ENCODE peak calls at places on chromosome 12, in four cellular contexts. K is left lung, B is H1, F is mesenchymal stem cell. N is an unnamed sample. For H3K4me1, the result is how much of the 10 kb centered on the place peaks cover.

GRCh38 chr12:108495054-108495453 is 20.0 kb upstream of the FICD start:
- DNase-seq in B (peak), F (peak), K (no peak), N (no peak)

GRCh38 chr12:47799357-47799955 is 20.2 kb downstream of the HDAC7 start:
- DNase-seq in K (peak), B (no peak), F (no peak), N (no peak)

GRCh38 chr12:96901175-96901574 is 5.9 kb upstream of the NEDD1 start:
- DNase-seq in B (no peak), F (no peak), K (no peak), N (no peak)

GRCh38 chr12:108724054-108724889 is 7.0 kb downstream of the CORO1C start:
- DNase-seq in K (no peak), F (peak), B (no peak), N (no peak)

GRCh38 chr12:24608637-24609285 is 340.1 kb downstream of the BCAT1 start:
- DNase-seq in B (no peak), K (no peak), F (no peak), N (no peak)

GRCh38 chr12:50633950-50634349 is 129.2 kb downstream of the DIP2B start:
- DNase-seq in K (no peak), F (peak), B (no peak), N (no peak)

GRCh38 chr12:131836193-131836592 is 8.0 kb downstream of the MMP17 start:
- DNase-seq in F (peak), K (no peak), B (no peak), N (no peak)

GRCh38 chr12:90043264-90043663 is 334.6 kb upstream of the ATP2B1 start:
- DNase-seq in K (no peak), B (no peak), F (peak), N (no peak)

GRCh38 chr12:65408448-65408847 is 130.0 kb downstream of the MSRB3 start:
- DNase-seq in F (no peak), B (no peak), K (no peak), N (no peak)

GRCh38 chr12:132754555-132754954 is 7.1 kb downstream of the ANKLE2 start:
- DNase-seq in B (no peak), K (peak), F (no peak), N (no peak)

GRCh38 chr12:913919-914718 is 35.4 kb downstream of the RAD52 start:
- DNase-seq in F (peak), K (no peak), B (no peak), N (no peak)

GRCh38 chr12:84660139-84660538 is 252.5 kb downstream of the SLC6A15 start:
- DNase-seq in B (no peak), K (no peak), F (no peak), N (no peak)

GRCh38 chr12:47214771-47215170 is 135.0 kb upstream of the AMIGO2 start:
- DNase-seq in B (no peak), F (no peak), K (peak), N (no peak)

GRCh38 chr12:111578276-111578970 is 20.7 kb downstream of the ATXN2 start:
- DNase-seq in K (no peak), F (peak), B (no peak), N (no peak)

GRCh38 chr12:96233168-96233567 is 39.0 kb downstream of the ELK3 start:
- DNase-seq in F (no peak), K (no peak), B (no peak), N (no peak)

GRCh38 chr12:67758119-67758873 is 109.8 kb downstream of the DYRK2 start:
- DNase-seq in K (no peak), B (no peak), F (no peak), N (no peak)

GRCh38 chr12:88925370-88925915 is 345.2 kb upstream of the KITLG start:
- DNase-seq in B (no peak), K (no peak), F (no peak), N (no peak)

GRCh38 chr12:100077367-100077766 is 65.3 kb downstream of the BLTP3B start:
- DNase-seq in F (peak), B (no peak), K (no peak), N (no peak)

GRCh38 chr12:131613678-131614077 is 97.2 kb upstream of the SFSWAP start:
- DNase-seq in B (no peak), F (no peak), K (no peak), N (no peak)

GRCh38 chr12:91239497-91239896 is 56.9 kb upstream of the DCN start:
- DNase-seq in K (no peak), B (no peak), F (no peak), N (no peak)

GRCh38 chr12:1507308-1507707 is 87.1 kb downstream of the FBXL14 start:
- DNase-seq in K (no peak), B (peak), F (no peak), N (no peak)

GRCh38 chr12:126883737-126884136 is 1383.2 kb upstream of the TMEM132C start:
- DNase-seq in B (no peak), F (no peak), K (no peak), N (no peak)

GRCh38 chr12:113203852-113204760 is 17.2 kb upstream of the TPCN1 start:
- DNase-seq in F (peak), K (no peak), B (no peak), N (no peak)

GRCh38 chr12:129964826-129965457 is 61.1 kb upstream of the TMEM132D start:
- DNase-seq in F (no peak), B (no peak), K (no peak), N (no peak)

GRCh38 chr12:123263196-123263817 is 8.3 kb downstream of the CDK2AP1 start:
- DNase-seq in B (no peak), K (no peak), F (no peak), N (no peak)

GRCh38 chr12:109052415-109053323 is at the start of gene USP30:
- DNase-seq in B (peak), F (peak), K (peak), N (no peak)

GRCh38 chr12:9831720-9832119 is 4.4 kb downstream of the KLRF1 start:
- DNase-seq in B (no peak), K (no peak), F (no peak), N (no peak)

GRCh38 chr12:1812650-1813302 is 7.6 kb upstream of the LRTM2 start:
- DNase-seq in K (peak), B (no peak), F (peak), N (no peak)

GRCh38 chr12:106138279-106138645 is 492 bp downstream of the NUAK1 start:
- DNase-seq in B (no peak), K (no peak), F (peak), N (no peak)

GRCh38 chr12:54040148-54040494 is 7.3 kb downstream of the HOXC5 start:
- DNase-seq in K (no peak), B (no peak), F (no peak), N (no peak)

GRCh38 chr12:54040648-54041047 is 7.8 kb downstream of the HOXC5 start:
- DNase-seq in K (no peak), F (no peak), B (no peak), N (no peak)

GRCh38 chr12:54038760-54039414 is 6.0 kb downstream of the HOXC5 start:
- DNase-seq in K (no peak), F (no peak), B (no peak), N (no peak)

GRCh38 chr12:54038260-54038759 is 5.5 kb downstream of the HOXC5 start:
- DNase-seq in B (no peak), K (no peak), F (no peak), N (no peak)

DNA sequence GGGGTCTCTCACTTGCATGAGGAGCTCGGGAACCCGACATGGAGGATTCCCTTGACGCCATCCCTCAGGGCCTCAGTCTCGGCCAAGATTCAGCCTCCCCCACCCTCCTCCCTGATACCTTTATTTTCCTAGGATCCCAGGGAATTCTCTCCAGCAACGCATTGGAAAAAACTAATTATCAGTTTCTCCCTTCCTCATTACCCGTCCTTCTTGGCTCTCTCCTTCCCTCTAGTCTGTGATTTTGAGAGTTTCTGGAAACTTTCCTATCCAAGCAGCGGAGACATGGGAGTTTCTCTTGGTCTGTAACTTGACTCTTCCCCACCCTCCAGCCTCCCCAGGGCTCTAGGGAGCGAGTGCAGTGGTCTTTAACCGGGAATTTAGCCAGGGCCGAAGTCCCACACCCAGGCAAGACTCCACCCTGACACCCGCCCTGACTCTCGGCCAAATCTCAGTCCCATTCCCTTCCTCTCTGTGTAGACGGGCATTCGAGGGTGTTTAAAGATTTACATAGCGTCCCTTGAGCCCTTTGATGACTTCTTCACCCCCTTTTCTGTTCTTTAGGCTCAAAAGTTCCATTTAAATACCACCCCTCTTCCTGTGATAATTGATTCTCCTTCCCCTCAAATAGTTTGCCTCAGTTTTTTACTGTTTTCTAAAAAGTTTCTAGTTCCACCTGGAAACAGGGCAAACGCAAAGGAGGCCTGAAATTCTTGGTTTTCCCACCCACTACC is 6.7 kb downstream of the HOXC5 start:
- DNase-seq in K (no peak), F (no peak), B (no peak), N (no peak)
- H3K4me1 ChIP-seq in K (under half), F (under half), B (under half), N (under half)

DNA sequence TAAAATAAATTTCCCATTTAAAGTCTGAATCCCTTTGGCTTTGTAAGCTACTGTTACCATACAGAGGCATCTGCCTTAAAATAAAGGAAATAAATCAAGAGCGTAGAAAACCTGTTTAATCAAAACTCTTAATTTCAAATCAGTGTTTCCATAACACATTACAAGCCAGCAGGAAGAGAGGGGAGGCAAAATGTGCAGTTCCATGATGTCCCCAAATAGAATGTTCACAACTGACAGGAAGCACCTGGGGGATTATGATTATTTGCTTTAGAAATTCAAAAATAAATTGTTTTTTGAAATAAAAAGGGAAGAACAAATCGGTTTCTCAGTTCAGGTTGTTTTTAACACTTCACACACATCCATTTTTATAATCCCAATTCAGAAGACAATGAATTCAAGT is 21.4 kb downstream of the SOCS2 start:
- DNase-seq in F (no peak), K (no peak), B (no peak), N (no peak)
- H3K4me1 ChIP-seq in F (under half), K (under half), B (under half), N (under half)

DNA sequence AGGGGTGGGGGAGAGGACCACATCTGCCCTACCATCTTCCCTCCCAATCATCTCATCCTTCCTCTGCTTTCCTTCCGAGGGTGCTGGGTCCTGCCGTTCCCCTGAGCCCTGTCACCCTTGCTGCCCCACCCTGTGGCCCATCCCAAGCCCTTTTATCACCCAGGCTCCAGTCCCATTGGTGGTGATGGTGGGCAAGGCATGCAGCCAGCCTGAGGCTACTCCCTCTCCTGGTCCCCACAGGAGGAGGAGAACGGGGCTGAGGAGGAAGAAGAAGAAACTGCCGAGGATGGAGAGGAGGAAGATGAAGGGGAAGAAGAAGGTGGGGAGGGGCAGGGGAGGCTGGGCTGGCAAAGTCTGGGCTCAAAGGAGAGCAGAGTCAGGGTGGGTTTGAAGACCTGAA is 2.6 kb upstream of the LAG3 start:
- DNase-seq in B (no peak), F (no peak), K (no peak), N (no peak)
- H3K4me1 ChIP-seq in B (under half), F (under half), K (under half), N (half or more)

DNA sequence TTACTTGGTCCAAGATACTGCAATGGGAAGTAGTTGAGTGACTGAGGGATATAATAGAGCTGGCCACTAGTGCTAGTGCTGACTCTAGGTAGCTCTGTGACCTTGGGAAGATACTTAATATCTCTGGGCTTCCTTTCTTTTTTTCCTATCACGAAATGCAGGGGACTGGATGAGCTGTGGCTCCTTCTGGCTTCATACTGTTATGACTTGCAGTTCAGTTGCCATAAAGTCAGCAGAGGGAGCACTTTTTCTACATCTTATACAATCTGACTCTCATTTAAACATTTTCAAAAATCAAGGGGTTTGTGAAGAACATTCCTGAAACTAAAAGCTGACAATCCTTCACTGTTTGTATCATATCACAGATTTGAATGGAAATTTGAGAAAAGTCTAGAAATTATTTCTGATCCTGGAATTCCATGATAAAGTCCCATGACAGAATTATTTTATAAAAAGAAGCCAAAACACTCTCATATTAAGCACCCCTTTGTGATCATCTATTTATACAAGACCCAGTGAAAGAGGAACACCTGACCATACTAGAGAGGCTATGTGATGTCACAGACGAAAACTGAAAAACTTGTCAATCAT is 5.4 kb downstream of the BHLHE41 start:
- DNase-seq in K (no peak), B (no peak), F (peak), N (no peak)
- H3K4me1 ChIP-seq in K (under half), B (under half), F (under half), N (under half)

GRCh38 chr12:11962795-11963347 is 107.9 kb upstream of the BCL2L14 start:
- DNase-seq in F (no peak), B (no peak), K (no peak), N (peak)
- H3K4me1 ChIP-seq in F (under half), B (under half), K (under half), N (under half)

GRCh38 chr12:104672501-104673265 is 215.9 kb downstream of the CHST11 start:
- DNase-seq in K (no peak), B (no peak), F (peak), N (no peak)
- H3K4me1 ChIP-seq in K (under half), B (under half), F (under half), N (half or more)

GRCh38 chr12:12897286-12897685 is 5.9 kb downstream of the GPRC5A start:
- DNase-seq in K (no peak), B (no peak), F (no peak), N (no peak)
- H3K4me1 ChIP-seq in K (under half), B (under half), F (under half), N (under half)

N was measured in vagina.